ENCODE peak calls at places on chromosomes 6 and 20, in four cellular contexts. E is HepG2, H is GM12878, J is H1. D is an unnamed sample.

GRCh38 chr6:169937389-169938261 is 186.2 kb downstream of the ERMARD start:
- DNase-seq in E (no peak), H (no peak), J (no peak), D (no peak)

GRCh38 chr6:162343902-162344226 is 383.7 kb downstream of the PRKN start:
- DNase-seq in H (no peak), E (no peak), J (no peak), D (no peak)

GRCh38 chr20:1876975-1877603 is 18.1 kb upstream of the SIRPA start:
- DNase-seq in J (no peak), E (no peak), H (no peak), D (no peak)

GRCh38 chr6:160733045-160733646 is 31.1 kb downstream of the PLG start:
- DNase-seq in J (no peak), E (peak), H (no peak), D (peak)

GRCh38 chr20:4052139-4052480 is 36.8 kb upstream of the RNF24 start:
- DNase-seq in E (no peak), H (no peak), J (no peak), D (no peak)

GRCh38 chr6:148464319-148465010 is 121.8 kb downstream of the SASH1 start:
- DNase-seq in E (peak), H (peak), J (peak), D (peak)

GRCh38 chr20:6122873-6123649 is at the start of gene FERMT1:
- DNase-seq in H (no peak), J (peak), E (peak), D (peak)

GRCh38 chr20:54335299-54335698 is 127.4 kb downstream of the PFDN4 start:
- DNase-seq in E (no peak), J (no peak), H (no peak), D (no peak)

GRCh38 chr6:133623065-133623464 is 265.8 kb upstream of the TCF21 start:
- DNase-seq in J (no peak), H (no peak), E (no peak), D (no peak)

GRCh38 chr6:13653296-13653695 is 38.2 kb downstream of the NOL7 start:
- DNase-seq in J (no peak), H (no peak), E (no peak), D (no peak)

GRCh38 chr6:159521962-159522361 is 171.1 kb downstream of the SOD2 start:
- DNase-seq in E (no peak), J (no peak), H (no peak), D (no peak)

GRCh38 chr6:30615219-30615957 is 1.7 kb downstream of the PPP1R10 start:
- DNase-seq in E (peak), H (no peak), J (peak), D (peak)

GRCh38 chr6:127587875-127588274 is 10.9 kb downstream of the C6orf58 start:
- DNase-seq in J (no peak), H (no peak), E (no peak), D (no peak)

GRCh38 chr6:35443341-35444030 is 8.7 kb upstream of the FANCE start:
- DNase-seq in J (no peak), E (no peak), H (no peak), D (no peak)

GRCh38 chr6:145018027-145018426 is 717.3 kb downstream of the EPM2A start:
- DNase-seq in J (no peak), E (no peak), H (no peak), D (no peak)

GRCh38 chr6:166046232-166046631 is 121.4 kb downstream of the TBXT start:
- DNase-seq in E (no peak), H (no peak), J (no peak), D (peak)

GRCh38 chr6:10759312-10759839 is 11.8 kb downstream of the TMEM14B start:
- DNase-seq in E (peak), H (no peak), J (no peak), D (peak)

GRCh38 chr6:57072108-57072507 is 17.9 kb upstream of the ZNF451 start:
- DNase-seq in E (no peak), J (no peak), H (no peak), D (no peak)

GRCh38 chr6:16486661-16487060 is 248.3 kb downstream of the GMPR start:
- DNase-seq in H (no peak), E (no peak), J (no peak), D (no peak)

GRCh38 chr6:20791074-20791473 is 256.8 kb downstream of the CDKAL1 start:
- DNase-seq in H (peak), E (no peak), J (no peak), D (no peak)

GRCh38 chr6:15763364-15763763 is 100.5 kb upstream of the DTNBP1 start:
- DNase-seq in H (no peak), E (no peak), J (no peak), D (no peak)

GRCh38 chr6:27894839-27895762 is 17.1 kb downstream of the OR2B2 start:
- DNase-seq in J (no peak), H (peak), E (peak), D (no peak)

GRCh38 chr6:99177736-99178135 is 171.7 kb downstream of the FAXC start:
- DNase-seq in E (no peak), J (no peak), H (no peak), D (no peak)

GRCh38 chr6:34543421-34543820 is 12.7 kb downstream of the SPDEF start:
- DNase-seq in E (no peak), J (no peak), H (no peak), D (no peak)

GRCh38 chr6:22575190-22575589 is 5.8 kb downstream of the HDGFL1 start:
- DNase-seq in J (no peak), E (no peak), H (no peak), D (no peak)

GRCh38 chr6:127514396-127515227 is 4.5 kb downstream of the MTCL3 start:
- DNase-seq in E (no peak), H (no peak), J (peak), D (peak)

GRCh38 chr20:43915209-43916072 is 789 bp downstream of the TOX2 start:
- DNase-seq in H (no peak), J (no peak), E (no peak), D (no peak)
- TF ChIP-seq ZNF274 in H (no peak), J (no peak), E (no peak), D (no peak)

GRCh38 chr6:73579851-73580246 is 59.0 kb upstream of the EEF1A1 start:
- DNase-seq in E (peak), H (peak), J (peak), D (peak)
- H3K9ac ChIP-seq in E (peak), H (peak), J (no peak), D (peak)

GRCh38 chr20:57038608-57039440 is 227.6 kb downstream of the BMP7 start:
- DNase-seq in E (no peak), H (no peak), J (no peak), D (no peak)

GRCh38 chr20:57040924-57041323 is 225.5 kb downstream of the BMP7 start:
- DNase-seq in J (no peak), E (no peak), H (no peak), D (no peak)

GRCh38 chr20:57040461-57040860 is 226.0 kb downstream of the BMP7 start:
- DNase-seq in E (no peak), H (no peak), J (no peak), D (no peak)

GRCh38 chr20:57043669-57044268 is 222.7 kb downstream of the BMP7 start:
- DNase-seq in E (peak), J (no peak), H (no peak), D (no peak)

DNA sequence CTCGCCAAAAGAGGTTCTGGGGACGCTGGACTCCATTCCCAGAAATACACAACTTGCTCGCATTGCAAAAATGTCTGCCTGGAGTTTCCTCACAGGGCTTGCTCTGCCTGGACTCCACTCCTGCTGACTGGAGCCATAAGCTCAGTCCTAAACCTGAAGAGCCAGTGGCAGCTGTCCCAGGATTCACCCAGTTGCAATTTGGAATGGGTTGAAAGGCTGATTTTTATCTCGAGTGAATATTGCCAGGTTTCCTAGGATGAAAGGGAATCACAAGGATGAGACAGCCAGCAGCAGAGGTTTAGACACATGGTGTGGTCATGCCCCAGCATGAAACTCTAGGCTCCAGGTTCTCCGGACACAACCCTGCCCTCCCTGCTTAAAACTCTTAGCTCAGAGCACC is 223.3 kb downstream of the BMP7 start:
- DNase-seq in J (no peak), H (no peak), E (no peak), D (no peak)
- TF ChIP-seq SUZ12 in J (no peak), H (no peak), E (no peak), D (no peak)

DNA sequence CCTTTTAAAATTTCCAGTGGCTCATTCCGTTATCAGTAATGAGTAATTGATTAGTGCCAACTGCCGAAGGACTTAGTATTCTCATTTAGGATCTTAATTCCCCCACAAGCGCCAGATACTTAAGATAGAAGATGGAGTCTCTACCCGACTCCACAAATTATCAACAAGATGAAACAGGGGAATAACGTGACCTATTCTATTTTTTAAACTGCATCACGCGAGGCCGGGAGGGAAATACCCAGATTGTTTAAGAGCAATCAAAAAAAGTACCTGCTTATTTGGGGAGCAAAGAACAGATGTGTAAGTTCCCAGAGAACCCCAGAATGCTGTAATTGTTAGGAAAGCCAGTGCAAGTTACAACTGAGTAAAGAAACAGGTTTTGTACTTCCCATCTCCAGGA is 1.1 kb upstream of the MAP3K5 start:
- DNase-seq in H (no peak), J (no peak), E (no peak), D (no peak)
- TF ChIP-seq ZNF274 in H (no peak), J (no peak), E (no peak), D (no peak)

GRCh38 chr20:20412750-20413149 is 44.8 kb downstream of the INSM1 start:
- DNase-seq in J (no peak), H (no peak), E (no peak), D (no peak)

GRCh38 chr20:20410678-20411077 is 42.8 kb downstream of the INSM1 start:
- DNase-seq in E (no peak), H (no peak), J (peak), D (peak)

GRCh38 chr20:20413801-20414200 is 45.9 kb downstream of the INSM1 start:
- DNase-seq in J (no peak), H (no peak), E (no peak), D (no peak)

GRCh38 chr20:20411382-20411781 is 43.5 kb downstream of the INSM1 start:
- DNase-seq in J (no peak), E (no peak), H (no peak), D (no peak)

GRCh38 chr20:20411841-20412240 is 43.9 kb downstream of the INSM1 start:
- DNase-seq in E (no peak), J (no peak), H (no peak), D (no peak)
- H3K9ac ChIP-seq in E (no peak), J (no peak), H (no peak), D (no peak)

DNA sequence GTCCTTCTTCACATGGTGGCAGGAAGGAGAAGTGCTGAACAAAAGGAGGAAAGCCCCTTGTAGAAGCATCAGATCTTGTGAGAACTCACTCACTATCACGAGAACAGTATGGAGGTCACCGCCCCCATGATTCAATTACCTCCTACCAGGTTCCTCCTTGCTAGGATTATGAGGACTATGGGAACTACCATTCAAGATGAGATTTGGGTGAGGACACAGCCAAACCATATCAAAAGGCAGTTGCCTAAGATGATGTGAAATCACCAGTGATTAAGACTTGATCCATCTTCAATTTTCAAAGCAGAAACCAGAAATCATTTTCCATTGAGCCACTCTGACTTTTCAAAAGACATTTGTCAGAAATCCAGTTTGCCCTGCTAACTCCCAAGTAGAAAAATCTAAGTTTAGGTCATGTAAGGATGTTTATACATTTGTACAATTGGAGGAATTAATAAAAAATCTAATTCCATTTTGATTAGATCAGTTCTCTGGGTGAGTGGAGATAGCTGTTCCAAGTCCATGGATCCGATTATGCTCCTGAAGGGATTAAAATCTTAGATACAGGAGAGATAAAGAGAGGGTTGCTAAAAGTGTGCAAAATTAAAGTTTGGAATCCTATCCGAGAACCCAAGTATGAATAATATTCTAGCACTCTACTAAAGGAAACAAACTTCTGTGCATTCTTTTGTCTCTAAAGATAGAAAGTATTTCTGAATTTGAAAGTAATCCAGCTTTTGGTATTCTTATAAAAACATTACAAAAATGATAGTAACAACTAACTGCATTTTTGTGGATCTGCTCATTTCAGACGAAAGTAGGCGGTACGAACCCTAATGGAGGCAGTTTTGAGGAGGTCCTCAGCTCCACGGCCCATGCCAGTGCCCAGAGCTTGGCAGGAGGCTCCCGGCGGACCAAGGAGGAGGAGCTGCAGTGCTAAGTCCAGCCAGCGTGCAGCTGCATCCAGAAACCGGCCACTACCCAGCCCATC is 39.4 kb downstream of the HDDC2 start:
- DNase-seq in H (no peak), E (no peak), J (no peak), D (no peak)
- TF ChIP-seq SUZ12 in H (no peak), E (no peak), J (no peak), D (no peak)

GRCh38 chr20:45100563-45101245 is at the start of gene KCNS1:
- DNase-seq in E (peak), J (peak), H (no peak), D (peak)
- TF ChIP-seq ZNF274 in E (no peak), J (no peak), H (no peak), D (no peak)

GRCh38 chr20:10958279-10958678 is 284.5 kb upstream of the JAG1 start:
- DNase-seq in E (no peak), H (no peak), J (no peak), D (no peak)
- H3K9ac ChIP-seq in E (no peak), H (no peak), J (no peak), D (no peak)

GRCh38 chr6:5595184-5595583 is 333.9 kb downstream of the FARS2 start:
- DNase-seq in J (no peak), E (no peak), H (no peak), D (no peak)

GRCh38 chr6:5592911-5593519 is 331.7 kb downstream of the FARS2 start:
- DNase-seq in E (no peak), J (no peak), H (no peak), D (no peak)

GRCh38 chr6:5587648-5588047 is 326.3 kb downstream of the FARS2 start:
- DNase-seq in E (no peak), J (no peak), H (no peak), D (no peak)

GRCh38 chr6:5590187-5590586 is 328.9 kb downstream of the FARS2 start:
- DNase-seq in H (no peak), J (no peak), E (no peak), D (no peak)
- TF ChIP-seq SUZ12 in H (no peak), J (no peak), E (no peak), D (no peak)

GRCh38 chr6:79215233-79215824 is 19.2 kb downstream of the HMGN3 start:
- DNase-seq in J (no peak), E (peak), H (no peak), D (no peak)
- TF ChIP-seq ZNF274 in J (no peak), E (no peak), H (no peak), D (no peak)